ENCODE peak calls at places on chromosomes 7 and 10, in five cellular contexts. U, F, W, P and S are unnamed samples.

GRCh38 chr7:14836571-14837189 is 65.9 kb downstream of the DGKB start:
- DNase-seq in U (peak), F (no peak), W (peak), P (peak), S (no peak)

GRCh38 chr7:26937956-26938623 is 73.7 kb upstream of the SKAP2 start:
- DNase-seq in U (no peak), F (no peak), W (no peak), P (no peak), S (no peak)

GRCh38 chr10:116989439-116989838 is 15.5 kb downstream of the SHTN1 start:
- DNase-seq in U (no peak), F (no peak), W (no peak), P (no peak), S (no peak)

GRCh38 chr10:129772472-129773358 is 191.4 kb downstream of the EBF3 start:
- DNase-seq in U (no peak), F (no peak), W (no peak), P (no peak), S (no peak)

GRCh38 chr7:1531979-1532455 is 1.5 kb downstream of the MAFK start:
- DNase-seq in U (no peak), F (no peak), W (no peak), P (no peak), S (no peak)

GRCh38 chr7:121960678-121961461 is 87.9 kb downstream of the PTPRZ1 start:
- DNase-seq in U (peak), F (no peak), W (peak), P (no peak), S (no peak)

GRCh38 chr7:114081606-114082425 is 163.0 kb upstream of the PPP1R3A start:
- DNase-seq in U (peak), F (peak), W (peak), P (peak), S (peak)

GRCh38 chr7:922334-923107 is 32.0 kb downstream of the ADAP1 start:
- DNase-seq in U (no peak), F (peak), W (no peak), P (no peak), S (peak)

GRCh38 chr7:82605247-82605864 is 161.8 kb upstream of the CACNA2D1 start:
- DNase-seq in U (peak), F (peak), W (no peak), P (peak), S (peak)